ENCODE peak calls at places on chromosomes 12 and 14, in ten cellular contexts. E is posterior cingulate gyrus; N is lower lobe of right lung; J is Caco-2; I is astrocyte of the spinal cord; T is activated T-helper 9 cell treated with anti-CD3 and anti-CD28 coated beads, Interleukin-2, amount 50 U/mL, for 16 hours; R is Calu3; C is activated T-cell treated with anti-CD3 and anti-CD28 coated beads, Interleukin-2, amount 50 U/mL, for 48 hours; F is CD8-positive, alpha-beta T cell; V is hepatic stellate cell. O is an unnamed sample.

GRCh38 chr14:81504864-81505263 is 28.8 kb downstream of the SEL1L start:
- DNase-seq in T (no peak), V (no peak), E (no peak), R (no peak), I (no peak), N (no peak), J (no peak), C (no peak), F (no peak), O (no peak)

GRCh38 chr12:40622246-40622838 is 69.9 kb upstream of the CNTN1 start:
- DNase-seq in E (no peak), C (peak), F (no peak), V (peak), R (peak), T (no peak), I (peak), N (peak), J (peak), O (peak)

GRCh38 chr14:38994721-38995120 is 108.3 kb downstream of the SEC23A start:
- DNase-seq in N (no peak), R (no peak), J (no peak), I (no peak), F (no peak), V (no peak), E (no peak), C (no peak), T (no peak), O (no peak)

GRCh38 chr14:104477804-104478375 is 101.7 kb upstream of the C14orf180 start:
- DNase-seq in C (no peak), I (no peak), F (no peak), N (no peak), R (no peak), J (no peak), V (no peak), E (no peak), T (no peak), O (no peak)

GRCh38 chr12:125533434-125534029 is 468.3 kb downstream of the AACS start:
- DNase-seq in E (peak), R (peak), I (peak), F (no peak), J (peak), C (peak), V (no peak), T (no peak), N (no peak), O (peak)

GRCh38 chr12:77540097-77540496 is 290.6 kb upstream of the NAV3 start:
- DNase-seq in E (no peak), N (no peak), V (no peak), I (no peak), R (no peak), F (no peak), C (no peak), J (no peak), T (no peak), O (no peak)

GRCh38 chr12:12156116-12156515 is 85.4 kb downstream of the BCL2L14 start:
- DNase-seq in F (no peak), N (no peak), J (no peak), E (no peak), I (no peak), R (no peak), T (no peak), C (no peak), V (no peak), O (no peak)

GRCh38 chr12:4448943-4449861 is 3.6 kb upstream of the FGF6 start:
- DNase-seq in F (no peak), T (no peak), E (no peak), R (no peak), J (no peak), V (no peak), C (no peak), N (no peak), I (no peak), O (no peak)

GRCh38 chr14:104657114-104657524 is 32.3 kb upstream of the INF2 start:
- DNase-seq in E (peak), N (no peak), C (no peak), R (no peak), V (no peak), J (no peak), I (no peak), T (no peak), F (no peak), O (no peak)

GRCh38 chr14:89479802-89480201 is 62.8 kb upstream of the FOXN3 start:
- DNase-seq in C (no peak), E (no peak), V (no peak), J (no peak), T (no peak), F (no peak), N (no peak), I (no peak), R (no peak), O (no peak)

GRCh38 chr12:131753041-131753440 is 42.2 kb downstream of the SFSWAP start:
- DNase-seq in F (no peak), E (peak), V (no peak), N (no peak), R (no peak), C (no peak), I (no peak), T (no peak), J (no peak), O (no peak)